ENCODE peak calls at places on chromosomes 11 and 22, in nine cellular contexts. Q is AG10803, K is NCI-H1436, N is C1 segment of cervical spinal cord, E is smooth muscle cell of the brain vasculature, R is tibial artery, I is activated T-helper 1 cell treated with Interleukin-2 at 50 U/mL for 16 hours, F is PC-3, X is pons. A is an unnamed sample.

GRCh38 chr11:28058333-28058732 is 49.6 kb downstream of the KIF18A start:
- DNase-seq in Q (peak; percentile 75), K (no peak), N (no peak), E (no peak), R (no peak), I (no peak), F (no peak), X (no peak), A (no peak)

GRCh38 chr11:3890014-3890413 is 34.5 kb downstream of the STIM1 start:
- DNase-seq in Q (no peak), K (no peak), N (no peak), E (no peak), R (no peak), I (no peak), F (no peak), X (no peak), A (no peak)

GRCh38 chr11:57440744-57441414 is 14.0 kb upstream of the SLC43A3 start:
- DNase-seq in Q (no peak), K (no peak), N (no peak), E (no peak), R (no peak), I (no peak), F (peak; percentile 72), X (no peak), A (no peak)

GRCh38 chr11:75577198-75577597 is 15.1 kb downstream of the SERPINH1 start:
- DNase-seq in Q (peak; percentile 63), K (no peak), N (no peak), E (no peak), R (no peak), I (peak; percentile 43), F (peak; percentile 68), X (no peak), A (no peak)

GRCh38 chr11:108562746-108563581 is 30.6 kb downstream of the EXPH5 start:
- DNase-seq in Q (peak; percentile 25), K (no peak), N (no peak), E (no peak), R (no peak), I (no peak), F (peak; percentile 49), X (no peak), A (no peak)

GRCh38 chr11:15720460-15720859 is 605.7 kb downstream of the INSC start:
- DNase-seq in Q (no peak), K (no peak), N (no peak), E (no peak), R (no peak), I (no peak), F (no peak), X (no peak), A (no peak)

GRCh38 chr11:29616611-29617010 is 400.2 kb downstream of the KCNA4 start:
- DNase-seq in Q (peak; percentile 92), K (no peak), N (no peak), E (no peak), R (no peak), I (no peak), F (no peak), X (no peak), A (no peak)

GRCh38 chr11:57904369-57904768 is 119.3 kb upstream of the OR9Q1 start:
- DNase-seq in Q (no peak), K (no peak), N (no peak), E (no peak), R (no peak), I (no peak), F (no peak), X (no peak), A (no peak)

GRCh38 chr11:108872781-108873291 is 208.0 kb downstream of the DDX10 start:
- DNase-seq in Q (no peak), K (no peak), N (no peak), E (peak; percentile 75), R (no peak), I (no peak), F (peak; percentile 77), X (no peak), A (no peak)

GRCh38 chr11:93614111-93614784 is 47.2 kb upstream of the CEP295 start:
- DNase-seq in Q (no peak), K (no peak), N (no peak), E (no peak), R (no peak), I (no peak), F (no peak), X (no peak), A (no peak)

GRCh38 chr11:77449060-77449521 is 24.8 kb downstream of the PAK1 start:
- DNase-seq in Q (no peak), K (no peak), N (no peak), E (no peak), R (no peak), I (no peak), F (no peak), X (peak; percentile 78), A (no peak)

GRCh38 chr22:39097098-39098020 is at the start of gene APOBEC3H:
- DNase-seq in Q (no peak), K (no peak), N (no peak), E (no peak), R (no peak), I (no peak), F (peak; percentile 18), X (peak; percentile 66), A (peak; percentile 86)

GRCh38 chr11:57599381-57599780 is 1.9 kb downstream of the SERPING1 start:
- DNase-seq in Q (no peak), K (no peak), N (no peak), E (no peak), R (no peak), I (no peak), F (no peak), X (no peak), A (no peak)

GRCh38 chr22:20464096-20464614 is 26.5 kb upstream of the SCARF2 start:
- DNase-seq in Q (no peak), K (no peak), N (no peak), E (no peak), R (no peak), I (peak; percentile 64), F (no peak), X (no peak), A (no peak)

GRCh38 chr11:88152381-88152780 is 22.9 kb downstream of the RAB38 start:
- DNase-seq in Q (no peak), K (no peak), N (no peak), E (no peak), R (no peak), I (no peak), F (no peak), X (no peak), A (no peak)

GRCh38 chr11:66476841-66477251 is 3.4 kb upstream of the DPP3 start:
- DNase-seq in Q (no peak), K (no peak), N (no peak), E (no peak), R (no peak), I (no peak), F (no peak), X (peak; percentile 6), A (no peak)

GRCh38 chr22:35547993-35548761 is 7.5 kb downstream of the RASD2 start:
- DNase-seq in Q (no peak), K (no peak), N (no peak), E (no peak), R (no peak), I (no peak), F (no peak), X (no peak), A (no peak)

GRCh38 chr11:43567396-43567975 is 113.1 kb upstream of the HSD17B12 start:
- DNase-seq in Q (peak; percentile 54), K (peak; percentile 40), N (no peak), E (no peak), R (no peak), I (no peak), F (peak; percentile 63), X (peak; percentile 58), A (no peak)